ENCODE peak calls at places on chromosomes 3 and 15, in four cellular contexts. Y, O, V and I are unnamed samples.
A peak's percentile ranks its signal among the peaks of the same experiment; 100 is the strongest.

GRCh38 chr3:159604151-159604581 is 384.5 kb upstream of the IL12A start:
- DNase-seq in Y (no peak), O (no peak), V (no peak), I (no peak)

GRCh38 chr3:60053518-60054265 is 1003.9 kb upstream of the CFAP20DC start:
- DNase-seq in Y (no peak), O (no peak), V (no peak), I (no peak)

GRCh38 chr15:92809880-92810361 is 90.2 kb upstream of the CHD2 start:
- DNase-seq in Y (peak; percentile 56), O (no peak), V (peak; percentile 69), I (peak; percentile 66)

GRCh38 chr15:92429378-92430066 is 35.8 kb downstream of the ST8SIA2 start:
- DNase-seq in Y (no peak), O (no peak), V (no peak), I (no peak)

GRCh38 chr3:37096292-37096691 is 78.1 kb downstream of the LRRFIP2 start:
- DNase-seq in Y (no peak), O (no peak), V (no peak), I (no peak)

GRCh38 chr3:190545260-190545659 is 31.4 kb downstream of the IL1RAP start:
- DNase-seq in Y (no peak), O (no peak), V (no peak), I (no peak)

GRCh38 chr3:65995030-65995429 is 43.7 kb downstream of the MAGI1 start:
- DNase-seq in Y (no peak), O (no peak), V (no peak), I (no peak)

GRCh38 chr3:194937751-194938358 is 252.2 kb downstream of the FAM43A start:
- DNase-seq in Y (no peak), O (no peak), V (no peak), I (no peak)

GRCh38 chr3:125374501-125374995 is 577 bp downstream of the ZNF148 start:
- DNase-seq in Y (peak; percentile 16), O (peak; percentile 54), V (peak; percentile 69), I (peak; percentile 69)

GRCh38 chr3:65676592-65676991 is 362.1 kb downstream of the MAGI1 start:
- DNase-seq in Y (no peak), O (no peak), V (no peak), I (no peak)

GRCh38 chr3:5010706-5011554 is 31.7 kb downstream of the BHLHE40 start:
- DNase-seq in Y (peak; percentile 41), O (no peak), V (no peak), I (no peak)

GRCh38 chr3:131370935-131371698 is 10.5 kb upstream of the NUDT16 start:
- DNase-seq in Y (no peak), O (no peak), V (peak; percentile 15), I (no peak)

GRCh38 chr15:28885630-28886430 is at the start of gene APBA2:
- DNase-seq in Y (no peak), O (peak; percentile 69), V (peak; percentile 66), I (no peak)

GRCh38 chr3:28905798-28906197 is 375.1 kb upstream of the RBMS3 start:
- DNase-seq in Y (no peak), O (no peak), V (no peak), I (no peak)
- TF ChIP-seq CTCF in Y (no peak), O (no peak), V (no peak), I (no peak)

GRCh38 chr15:73712107-73712506 is 27.9 kb downstream of the CD276 start:
- DNase-seq in Y (no peak), O (no peak), V (no peak), I (no peak)
- TF ChIP-seq CTCF in Y (no peak), O (no peak), V (peak; percentile 6), I (no peak)

DNA sequence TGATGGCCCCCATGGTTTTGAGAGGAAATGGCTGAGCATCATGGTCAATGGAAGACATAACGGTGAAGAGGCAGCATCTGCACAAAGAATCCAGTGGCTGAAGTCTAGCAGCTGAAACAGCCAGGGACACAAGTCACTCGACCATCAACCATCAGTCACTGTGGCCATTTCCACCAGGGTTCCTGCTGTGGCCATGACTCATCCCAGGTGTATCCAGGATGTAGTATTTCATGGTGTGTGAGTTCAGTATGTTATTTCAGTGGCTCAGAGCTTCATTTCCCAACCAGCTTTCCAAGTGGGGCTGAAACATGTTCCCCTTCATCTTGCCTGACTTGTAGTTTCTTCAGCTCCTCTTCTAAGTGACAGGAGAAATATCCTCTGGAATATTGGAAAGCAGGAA is 47.8 kb upstream of the WNT5A start:
- DNase-seq in Y (no peak), O (no peak), V (no peak), I (no peak)
- TF ChIP-seq CTCF in Y (no peak), O (no peak), V (no peak), I (no peak)

GRCh38 chr3:14152963-14153355 is 25.4 kb downstream of the XPC start:
- DNase-seq in Y (no peak), O (no peak), V (no peak), I (no peak)

GRCh38 chr3:14151471-14152083 is 26.7 kb downstream of the TMEM43 start:
- DNase-seq in Y (no peak), O (no peak), V (no peak), I (no peak)

GRCh38 chr3:14153663-14154062 is 24.7 kb downstream of the XPC start:
- DNase-seq in Y (no peak), O (no peak), V (no peak), I (no peak)

GRCh38 chr3:14150491-14151230 is 25.8 kb downstream of the TMEM43 start:
- DNase-seq in Y (no peak), O (no peak), V (no peak), I (no peak)

DNA sequence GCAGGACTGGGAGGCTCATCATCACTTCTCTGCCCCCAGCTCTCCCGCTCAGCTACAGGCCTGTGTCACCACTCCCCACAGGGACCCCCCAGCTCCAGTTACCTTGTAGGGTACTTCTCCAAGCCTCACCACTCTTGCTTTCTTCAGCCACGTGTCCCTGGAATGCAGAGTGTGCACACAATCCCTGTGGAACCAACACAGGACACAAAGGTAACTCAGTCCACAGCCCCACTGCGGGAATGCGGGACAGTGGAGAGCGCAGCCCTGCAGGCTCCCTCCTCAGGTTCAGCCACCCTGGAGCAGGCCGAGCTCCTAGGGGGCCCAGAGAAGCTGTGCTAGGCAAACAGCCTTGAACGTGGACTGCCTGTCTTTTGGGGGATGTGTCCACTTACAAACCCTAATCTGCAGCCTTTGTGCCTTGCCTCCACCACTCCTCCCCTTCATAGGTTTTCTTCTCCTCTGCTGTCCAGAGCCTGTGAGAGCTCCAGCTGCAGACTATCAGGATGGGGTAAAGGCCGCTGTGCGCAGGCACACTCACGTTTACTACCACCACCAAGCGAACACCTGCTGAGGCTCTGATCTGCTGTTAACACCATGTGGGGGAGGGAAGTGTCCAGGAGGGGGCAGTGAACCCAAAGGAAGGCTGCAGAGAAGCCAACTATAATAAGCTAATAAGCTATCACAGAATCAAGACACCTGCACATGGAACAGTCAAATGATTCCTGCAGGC is 26.0 kb downstream of the XPC start:
- DNase-seq in Y (no peak), O (no peak), V (no peak), I (no peak)
- TF ChIP-seq CTCF in Y (no peak), O (no peak), V (peak; percentile 16), I (no peak)

GRCh38 chr3:103410231-103410630 is 975.4 kb downstream of the ZPLD1 start:
- DNase-seq in Y (no peak), O (no peak), V (no peak), I (no peak)
- TF ChIP-seq CTCF in Y (no peak), O (no peak), V (no peak), I (no peak)

GRCh38 chr15:84819291-84819768 is 2.2 kb downstream of the ALPK3 start:
- DNase-seq in Y (no peak), O (no peak), V (peak; percentile 42), I (no peak)

GRCh38 chr15:84817461-84818081 is 415 bp downstream of the ALPK3 start:
- DNase-seq in Y (no peak), O (peak; percentile 18), V (peak; percentile 92), I (no peak)

GRCh38 chr15:84816694-84817460 is at the start of gene ALPK3:
- DNase-seq in Y (no peak), O (peak; percentile 58), V (peak; percentile 93), I (peak; percentile 61)

GRCh38 chr15:84819791-84820190 is 2.6 kb downstream of the ALPK3 start:
- DNase-seq in Y (no peak), O (no peak), V (no peak), I (no peak)

GRCh38 chr15:84818221-84819131 is 1.3 kb downstream of the ALPK3 start:
- DNase-seq in Y (no peak), O (no peak), V (peak; percentile 49), I (no peak)
- TF ChIP-seq CTCF in Y (no peak), O (no peak), V (no peak), I (no peak)

DNA sequence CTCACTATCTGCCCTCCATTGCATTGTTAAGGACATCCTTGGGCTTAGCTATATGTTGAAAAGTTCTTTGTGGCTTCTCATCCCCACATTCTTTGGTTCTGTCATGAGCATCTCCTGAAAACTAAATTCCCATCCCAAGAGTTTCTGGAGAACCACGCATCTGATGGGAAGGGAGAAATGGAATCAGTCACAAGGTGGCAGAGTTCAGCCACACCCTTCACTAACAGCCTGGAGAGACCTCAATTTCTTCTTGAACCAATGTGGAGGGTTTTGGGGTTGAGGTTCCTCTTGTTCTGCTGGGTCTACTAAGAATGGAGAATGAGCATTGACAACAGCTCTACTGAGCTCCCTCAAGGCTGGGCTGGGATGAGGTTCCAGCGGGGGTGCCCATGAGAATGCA is 15.6 kb upstream of the MAGEL2 start:
- DNase-seq in Y (no peak), O (no peak), V (no peak), I (no peak)
- TF ChIP-seq CTCF in Y (no peak), O (no peak), V (no peak), I (no peak)